ENCODE peak calls at places on chromosomes 4 and X, in four cellular contexts. T, I, L and D are unnamed samples.

GRCh38 chrX:45851434-45851991 is 650.8 kb upstream of the DIPK2B start:
- DNase-seq in T (peak; percentile 20), I (peak; percentile 28), L (peak; percentile 71), D (peak; percentile 88)

GRCh38 chrX:19765628-19766027 is 121.8 kb downstream of the SH3KBP1 start:
- DNase-seq in T (no peak), I (no peak), L (no peak), D (no peak)

GRCh38 chrX:153409414-153410101 is 1.7 kb upstream of the ZFP92 start:
- DNase-seq in T (no peak), L (no peak), I (no peak), D (no peak)

GRCh38 chrX:46647251-46647650 is 73.7 kb downstream of the CHST7 start:
- DNase-seq in L (no peak), I (no peak), T (peak; percentile 50), D (peak; percentile 71)

GRCh38 chr4:41339812-41340809 is 83.4 kb downstream of the UCHL1 start:
- DNase-seq in L (no peak), I (no peak), T (peak; percentile 71), D (peak; percentile 82)

GRCh38 chrX:10254746-10255145 is 98.0 kb downstream of the CLCN4 start:
- DNase-seq in T (peak; percentile 6), L (no peak), I (no peak), D (no peak)

GRCh38 chr4:138959421-138959820 is 56.2 kb upstream of the NOCT start:
- DNase-seq in L (no peak), T (peak; percentile 31), I (no peak), D (no peak)

GRCh38 chr4:59920414-59920813 is 1279.7 kb upstream of the ADGRL3 start:
- DNase-seq in T (no peak), I (no peak), L (no peak), D (no peak)

GRCh38 chr4:87270825-87271224 is 50.4 kb upstream of the KLHL8 start:
- DNase-seq in T (no peak), I (no peak), L (no peak), D (no peak)

GRCh38 chr4:56038763-56039162 is 90.0 kb downstream of the CEP135 start:
- DNase-seq in I (no peak), T (no peak), L (no peak), D (no peak)

GRCh38 chr4:13329963-13330362 is 154.2 kb downstream of the RAB28 start:
- DNase-seq in I (no peak), L (no peak), T (peak; percentile 76), D (no peak)

GRCh38 chr4:26692014-26692726 is 108.3 kb downstream of the TBC1D19 start:
- DNase-seq in T (peak; percentile 34), L (no peak), I (no peak), D (no peak)

GRCh38 chr4:21742326-21742725 is 206.2 kb downstream of the KCNIP4 start:
- DNase-seq in T (no peak), I (no peak), L (no peak), D (no peak)

GRCh38 chrX:153766871-153767673 is 3.0 kb downstream of the PLXNB3 start:
- DNase-seq in T (no peak), I (no peak), L (peak; percentile 38), D (no peak)

DNA sequence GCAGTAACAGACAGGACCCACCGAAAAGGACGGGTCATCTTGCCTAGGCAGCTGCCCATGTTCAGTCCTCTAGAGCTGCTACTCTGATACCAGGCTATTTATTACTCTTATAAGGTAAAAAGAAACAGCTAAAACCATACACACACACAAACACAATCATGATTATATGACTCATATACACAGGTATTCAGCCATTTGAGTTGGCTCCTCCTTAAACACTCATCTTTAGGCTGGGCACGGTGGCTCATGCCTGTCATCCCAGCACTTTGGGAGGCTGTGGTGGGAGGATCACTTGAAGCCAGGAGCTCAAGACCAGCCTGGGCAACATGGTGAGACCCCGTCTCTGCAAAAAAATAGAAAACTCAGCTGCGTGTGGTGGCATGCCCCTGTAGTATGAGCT is 76.6 kb downstream of the F11 start:
- DNase-seq in T (peak; percentile 1), I (no peak), L (no peak), D (no peak)
- H3K27me3 ChIP-seq in T (no peaks in the 10 kb centered on the region), I (no peaks in the 10 kb centered on the region), L (no peaks in the 10 kb centered on the region), D (no peaks in the 10 kb centered on the region)

GRCh38 chr4:6594341-6594740 is 19.4 kb downstream of the MAN2B2 start:
- DNase-seq in L (no peak), I (no peak), T (no peak), D (no peak)

GRCh38 chr4:6591305-6591704 is 16.3 kb downstream of the MAN2B2 start:
- DNase-seq in T (no peak), L (no peak), I (no peak), D (no peak)

GRCh38 chr4:6591781-6592180 is 16.8 kb downstream of the MAN2B2 start:
- DNase-seq in I (no peak), L (no peak), T (no peak), D (no peak)

GRCh38 chr4:6594826-6595355 is 19.9 kb downstream of the MAN2B2 start:
- DNase-seq in L (no peak), I (no peak), T (no peak), D (no peak)

GRCh38 chr4:6592804-6593563 is 18.0 kb downstream of the MAN2B2 start:
- DNase-seq in L (no peak), T (no peak), I (no peak), D (no peak)
- H3K36me3 ChIP-seq in L (peaks cover 30% of the 10 kb centered on the region), T (peaks cover 7% of the 10 kb centered on the region), I (peaks cover 69% of the 10 kb centered on the region), D (no peaks in the 10 kb centered on the region)

GRCh38 chrX:53320543-53321215 is 39.3 kb upstream of the IQSEC2 start:
- DNase-seq in T (no peak), L (peak; percentile 64), I (no peak), D (no peak)

GRCh38 chrX:53323196-53323595 is 41.8 kb upstream of the IQSEC2 start:
- DNase-seq in I (no peak), T (no peak), L (no peak), D (no peak)

GRCh38 chrX:53321216-53321942 is 40.0 kb upstream of the IQSEC2 start:
- DNase-seq in L (no peak), I (no peak), T (no peak), D (peak; percentile 43)

GRCh38 chrX:53324085-53324484 is 42.7 kb upstream of the IQSEC2 start:
- DNase-seq in L (no peak), T (no peak), I (no peak), D (no peak)

DNA sequence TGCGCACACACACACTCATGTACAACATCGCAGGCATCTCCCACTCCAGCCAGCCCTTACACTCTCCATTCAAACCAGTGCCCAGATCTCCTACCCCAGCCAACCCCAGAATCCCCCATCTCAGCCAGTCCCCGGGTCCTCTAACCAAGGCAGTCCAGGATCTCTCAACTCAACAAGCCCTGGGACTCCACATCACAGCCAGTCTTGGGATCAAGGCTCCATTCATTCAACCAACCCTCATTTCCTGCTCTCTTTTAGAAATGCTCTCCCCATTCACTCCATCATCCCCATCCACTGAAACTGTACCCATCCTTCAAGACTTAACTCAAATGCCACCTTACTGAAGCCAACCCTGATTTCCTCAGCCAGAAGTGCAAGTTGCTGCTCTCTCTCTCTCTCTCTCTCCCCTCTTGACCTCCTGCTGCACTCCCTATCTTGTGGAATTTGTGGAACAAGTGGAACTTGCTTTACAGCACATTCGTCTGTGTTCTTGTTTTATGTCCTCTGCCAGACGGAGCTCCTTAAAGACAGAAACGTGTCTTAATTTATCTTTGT is 40.6 kb upstream of the IQSEC2 start:
- DNase-seq in I (no peak), L (no peak), T (no peak), D (no peak)
- H3K27me3 ChIP-seq in I (no peaks in the 10 kb centered on the region), L (no peaks in the 10 kb centered on the region), T (peaks cover 41% of the 10 kb centered on the region), D (peaks cover 51% of the 10 kb centered on the region)

GRCh38 chr4:2742081-2742822 is 13.9 kb downstream of the TNIP2 start:
- DNase-seq in L (peak; percentile 56), T (no peak), I (no peak), D (no peak)
- H3K36me3 ChIP-seq in L (peaks cover 50% of the 10 kb centered on the region), T (peaks cover 13% of the 10 kb centered on the region), I (peaks cover 59% of the 10 kb centered on the region), D (peaks cover 48% of the 10 kb centered on the region)

GRCh38 chrX:43510194-43510593 is 145.9 kb upstream of the MAOA start:
- DNase-seq in T (no peak), I (no peak), L (no peak), D (no peak)

GRCh38 chrX:43505759-43506158 is 150.3 kb upstream of the MAOA start:
- DNase-seq in I (no peak), L (no peak), T (no peak), D (no peak)

GRCh38 chrX:43504394-43504793 is 151.7 kb upstream of the MAOA start:
- DNase-seq in I (no peak), T (no peak), L (no peak), D (no peak)

GRCh38 chrX:43508694-43509093 is 147.4 kb upstream of the MAOA start:
- DNase-seq in T (no peak), L (no peak), I (no peak), D (no peak)
- H3K27me3 ChIP-seq in T (no peaks in the 10 kb centered on the region), L (no peaks in the 10 kb centered on the region), I (no peaks in the 10 kb centered on the region), D (no peaks in the 10 kb centered on the region)

GRCh38 chr4:6869944-6870343 is 39.7 kb upstream of the TBC1D14 start:
- DNase-seq in T (no peak), I (no peak), L (no peak), D (no peak)

GRCh38 chr4:6875431-6875831 is 34.2 kb upstream of the TBC1D14 start:
- DNase-seq in I (peak; percentile 83), L (peak; percentile 79), T (no peak), D (no peak)

GRCh38 chr4:6876440-6876839 is 33.2 kb upstream of the TBC1D14 start:
- DNase-seq in I (no peak), T (peak; percentile 57), L (no peak), D (no peak)

GRCh38 chr4:6873792-6874461 is 35.7 kb upstream of the TBC1D14 start:
- DNase-seq in T (peak; percentile 35), L (peak; percentile 87), I (peak; percentile 80), D (peak; percentile 84)

DNA sequence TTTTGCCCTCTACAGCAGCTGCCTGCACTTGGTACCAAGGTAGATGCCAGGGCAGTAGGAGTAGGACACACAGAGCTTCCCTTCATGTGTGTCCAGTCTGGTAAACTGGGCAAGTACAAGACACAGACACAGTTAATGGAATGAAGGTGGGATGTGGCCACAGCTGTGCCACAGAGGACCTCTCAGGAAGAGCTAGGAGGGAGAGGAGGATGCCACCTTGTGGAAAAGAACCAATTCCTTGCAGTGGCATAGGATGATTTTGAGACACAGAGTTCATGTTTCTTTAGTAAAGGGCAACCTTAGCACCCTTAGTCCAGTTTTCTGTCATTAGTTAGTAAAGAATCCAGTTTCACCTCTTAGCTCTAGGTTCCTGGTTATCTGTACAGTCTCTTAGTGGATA is 36.3 kb upstream of the TBC1D14 start:
- DNase-seq in I (no peak), T (no peak), L (no peak), D (no peak)
- H3K36me3 ChIP-seq in I (peaks cover 80% of the 10 kb centered on the region), T (peaks cover 5% of the 10 kb centered on the region), L (peaks cover 64% of the 10 kb centered on the region), D (peaks cover 55% of the 10 kb centered on the region)

DNA sequence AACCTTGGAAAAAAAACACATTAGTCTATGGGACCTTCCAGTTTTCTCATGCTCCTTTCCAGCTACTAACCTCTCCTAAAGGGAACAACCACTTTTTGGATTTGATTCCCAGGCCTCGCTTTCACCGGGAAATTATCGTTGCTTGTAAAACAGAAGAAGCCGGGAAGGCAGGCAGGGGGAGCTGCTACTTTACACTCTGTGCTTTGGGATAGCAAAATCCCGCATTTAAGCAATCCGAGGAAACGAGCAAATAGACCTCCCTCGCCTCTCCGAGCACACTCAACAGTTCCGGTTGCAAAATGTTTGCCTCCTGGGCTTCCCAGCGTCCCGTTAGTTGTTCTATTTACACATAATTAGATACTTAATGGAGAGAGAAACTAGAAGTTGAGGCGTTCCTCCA is 1.2 kb downstream of the CD38 start:
- DNase-seq in I (peak; percentile 81), T (peak; percentile 59), L (peak; percentile 70), D (peak; percentile 42)
- H3K27me3 ChIP-seq in I (no peaks in the 10 kb centered on the region), T (peaks cover 24% of the 10 kb centered on the region), L (no peaks in the 10 kb centered on the region), D (peaks cover 26% of the 10 kb centered on the region)

GRCh38 chrX:49993661-49994060 is 71.3 kb downstream of the CLCN5 start:
- DNase-seq in L (no peak), I (no peak), T (no peak), D (no peak)
- H3K36me3 ChIP-seq in L (no peaks in the 10 kb centered on the region), I (no peaks in the 10 kb centered on the region), T (no peaks in the 10 kb centered on the region), D (no peaks in the 10 kb centered on the region)